ENCODE peak calls at places on chromosomes 12 and 14, in nine cellular contexts. C is A549, E is suprapubic skin, R is H1, B is sigmoid colon, Z is K562, I is ovary, U is SK-N-SH, D is transverse colon. O is an unnamed sample.

GRCh38 chr14:20332386-20332945 is 613 bp downstream of the CCNB1IP1 start:
- DNase-seq in B (no peak), E (no peak), Z (peak; percentile 23), I (no peak), C (no peak), R (no peak), U (peak; percentile 21), D (peak; percentile 11), O (no peak)

GRCh38 chr14:67508973-67509372 is 20.5 kb upstream of the TMEM229B start:
- DNase-seq in R (no peak), U (no peak), I (no peak), B (no peak), D (no peak), C (no peak), E (no peak), Z (no peak), O (no peak)

GRCh38 chr12:75556306-75556899 is 45.0 kb upstream of the KRR1 start:
- DNase-seq in Z (no peak), U (no peak), B (no peak), I (no peak), E (no peak), D (no peak), C (peak; percentile 25), R (no peak), O (no peak)

GRCh38 chr12:103647267-103647666 is 60.2 kb downstream of the STAB2 start:
- DNase-seq in B (no peak), R (no peak), D (no peak), E (no peak), U (no peak), I (no peak), C (peak; percentile 26), Z (no peak), O (no peak)

GRCh38 chr14:50928002-50928635 is 16.2 kb downstream of the PYGL start:
- DNase-seq in D (no peak), I (no peak), R (no peak), B (no peak), E (no peak), U (no peak), Z (no peak), C (no peak), O (no peak)

GRCh38 chr12:12715459-12716150 is 1.6 kb upstream of the CDKN1B start:
- DNase-seq in C (peak; percentile 12), D (peak; percentile 62), U (no peak), Z (no peak), R (no peak), I (no peak), E (no peak), B (no peak), O (no peak)

GRCh38 chr12:94172973-94173372 is 24.6 kb downstream of the PLXNC1 start:
- DNase-seq in I (no peak), B (no peak), E (no peak), Z (no peak), D (peak; percentile 31), C (peak; percentile 40), R (no peak), U (no peak), O (no peak)

GRCh38 chr12:74620932-74621331 is 83.3 kb downstream of the ATXN7L3B start:
- DNase-seq in D (no peak), R (no peak), B (no peak), U (no peak), Z (no peak), E (no peak), C (no peak), I (no peak), O (no peak)

GRCh38 chr14:67187826-67188225 is 1.4 kb upstream of the GARIN2 start:
- DNase-seq in E (no peak), Z (no peak), B (no peak), I (no peak), U (no peak), D (no peak), C (peak; percentile 29), R (no peak), O (no peak)

GRCh38 chr14:80208426-80208950 is 2.8 kb downstream of the DIO2 start:
- DNase-seq in Z (no peak), D (no peak), E (no peak), C (peak; percentile 48), U (no peak), I (no peak), R (no peak), B (no peak), O (no peak)

GRCh38 chr12:575948-576612 is 87.2 kb downstream of the NINJ2 start:
- DNase-seq in C (peak; percentile 83), D (peak; percentile 84), B (peak; percentile 87), I (peak; percentile 75), U (peak; percentile 96), R (peak; percentile 96), E (peak; percentile 83), Z (peak; percentile 84), O (peak; percentile 59)

GRCh38 chr12:123971770-123972447 is 722 bp downstream of the CCDC92 start:
- DNase-seq in I (peak; percentile 50), Z (peak; percentile 24), C (peak; percentile 50), B (peak; percentile 71), R (peak; percentile 80), E (peak; percentile 72), D (peak; percentile 49), U (peak; percentile 69), O (no peak)

GRCh38 chr14:68795602-68796417 is 2.9 kb upstream of the ZFP36L1 start:
- DNase-seq in D (peak; percentile 87), U (peak; percentile 86), C (peak; percentile 90), R (peak; percentile 86), B (peak; percentile 95), E (peak; percentile 90), I (peak; percentile 87), Z (peak; percentile 78), O (peak; percentile 71)

GRCh38 chr12:25959069-25959961 is 833 bp downstream of the RASSF8 start:
- DNase-seq in D (peak; percentile 31), E (peak; percentile 77), C (peak; percentile 46), B (peak; percentile 86), U (peak; percentile 27), Z (no peak), I (peak; percentile 75), R (peak; percentile 63), O (peak; percentile 60)

GRCh38 chr12:27762757-27763156 is 17.3 kb upstream of the KLHL42 start:
- DNase-seq in U (no peak), R (no peak), B (no peak), Z (no peak), D (no peak), E (no peak), C (no peak), I (no peak), O (no peak)

GRCh38 chr14:76647699-76648298 is 113.5 kb upstream of the VASH1 start:
- DNase-seq in C (peak; percentile 71), D (peak; percentile 10), R (no peak), U (peak; percentile 62), I (no peak), B (no peak), Z (peak; percentile 54), E (no peak), O (no peak)
- TF ChIP-seq CTCF in C (peak; percentile 73), D (peak; percentile 71), R (peak; percentile 98), U (peak; percentile 83), I (no peak), B (peak; percentile 49), Z (peak; percentile 70), E (peak; percentile 68), O (peak; percentile 36)

DNA sequence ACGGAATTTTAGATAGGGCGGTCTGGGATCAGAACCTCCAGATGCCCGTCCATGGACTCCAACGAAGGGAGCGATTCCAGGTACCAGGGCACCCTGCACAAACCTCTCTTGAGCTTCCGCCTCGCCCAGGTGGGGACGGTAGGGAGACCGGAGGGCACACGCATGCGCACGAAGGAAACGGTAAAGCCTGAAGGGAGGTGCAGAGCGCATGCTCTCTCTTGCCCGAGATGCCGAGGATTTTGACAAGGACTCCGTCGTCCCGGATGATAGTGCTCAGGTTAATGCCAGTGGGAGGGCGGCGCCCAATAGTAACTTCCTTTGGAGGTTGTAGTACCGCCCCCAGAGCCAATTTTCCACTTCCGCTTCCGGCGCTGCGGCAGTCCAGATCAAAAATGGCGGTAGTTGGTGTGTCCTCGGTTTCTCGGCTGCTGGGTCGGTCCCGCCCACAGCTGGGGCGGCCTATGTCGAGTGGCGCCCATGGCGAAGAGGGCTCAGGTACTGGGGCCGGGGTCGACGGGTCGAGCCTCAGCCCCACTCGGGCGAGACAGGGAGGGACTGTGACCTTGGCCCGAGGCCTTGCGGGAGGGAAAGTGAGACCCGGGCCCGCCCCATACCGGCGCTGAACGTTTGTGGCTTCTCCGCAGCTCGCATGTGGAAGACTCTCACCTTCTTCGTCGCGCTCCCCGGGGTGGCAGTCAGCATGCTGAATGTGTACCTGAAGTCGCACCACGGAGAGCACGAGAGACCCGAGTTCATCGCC is at the start of gene COX6A1:
- DNase-seq in R (peak; percentile 94), D (peak; percentile 98), C (peak; percentile 99), B (peak; percentile 98), Z (peak; percentile 97), E (peak; percentile 97), U (peak; percentile 93), I (peak; percentile 91), O (peak; percentile 79)
- H3K27ac ChIP-seq in R (peak within 1 kb of the TSS; percentile 58), D (peak within 1 kb of the TSS; percentile 90), C (peak within 1 kb of the TSS; percentile 71), B (peak within 1 kb of the TSS; percentile 82), Z (peak within 1 kb of the TSS; percentile 86), E (peak within 1 kb of the TSS; percentile 82), U (peak within 1 kb of the TSS; percentile 58), I (no peak within 1 kb of the TSS), O (peak within 1 kb of the TSS; percentile 86)

GRCh38 chr12:32240833-32241232 is 134.2 kb downstream of the BICD1 start:
- DNase-seq in R (no peak), U (no peak), C (no peak), Z (no peak), B (no peak), I (no peak), D (no peak), E (no peak), O (no peak)

GRCh38 chr12:32235251-32235650 is 128.6 kb downstream of the BICD1 start:
- DNase-seq in Z (no peak), I (no peak), U (no peak), B (no peak), C (no peak), D (no peak), E (no peak), R (no peak), O (no peak)

DNA sequence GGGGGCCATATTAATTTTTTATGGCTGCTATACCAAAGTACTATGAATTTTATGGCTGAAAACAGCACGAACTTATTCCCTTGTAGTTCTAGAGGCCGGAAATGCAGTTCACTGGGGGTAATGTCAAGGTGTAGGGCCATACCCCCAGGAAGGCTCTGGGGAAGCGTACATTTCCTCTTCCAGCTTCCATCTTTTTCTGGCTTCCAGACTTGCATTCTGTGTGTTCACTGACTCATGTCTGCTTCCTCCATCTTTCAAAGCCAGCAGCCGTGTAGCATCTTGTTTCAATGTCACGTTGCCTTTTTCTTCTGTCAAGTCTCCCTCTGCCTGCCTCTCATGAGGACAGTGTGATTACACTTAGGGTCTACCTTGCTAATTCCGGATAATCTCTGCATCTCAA is 133.6 kb downstream of the BICD1 start:
- DNase-seq in B (no peak), C (no peak), Z (no peak), E (no peak), U (no peak), R (no peak), D (no peak), I (no peak), O (no peak)
- TF ChIP-seq EP300 in B (no peak), C (no peak), Z (no peak), E (no peak), U (no peak), R (no peak), D (no peak), I (no peak), O (no peak)

DNA sequence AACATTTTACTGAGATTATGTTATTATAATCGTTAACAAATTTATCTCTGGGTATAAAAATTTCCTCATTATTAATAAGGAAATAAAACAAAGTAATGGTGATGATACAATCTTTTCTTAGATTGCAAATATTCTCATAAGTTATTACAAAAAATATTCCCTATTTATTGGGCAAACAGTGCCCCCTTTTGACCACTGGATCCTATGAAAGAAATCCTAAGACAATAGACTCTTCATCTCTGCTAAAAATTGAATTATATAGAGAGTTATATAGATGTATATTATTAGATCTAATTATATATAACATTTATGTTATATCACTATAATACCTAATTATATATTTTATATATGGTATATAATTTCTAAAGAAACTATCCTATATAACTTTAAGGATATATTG is 94.2 kb upstream of the FGD4 start:
- DNase-seq in R (no peak), E (no peak), D (no peak), B (no peak), C (peak; percentile 52), U (peak; percentile 36), I (no peak), Z (no peak), O (peak; percentile 25)
- TF ChIP-seq CTCF in R (no peak), E (peak; percentile 14), D (peak; percentile 35), B (no peak), C (peak; percentile 62), U (peak; percentile 72), I (peak; percentile 10), Z (no peak), O (peak; percentile 46)